ENCODE peak calls at places on chromosomes 5 and 9, in four cellular contexts. Y, A, Z and H are unnamed samples.

GRCh38 chr5:174096619-174097018 is 51.1 kb downstream of the NSG2 start:
- DNase-seq in A (no peak), Z (no peak), Y (no peak), H (no peak)

GRCh38 chr5:116571568-116572321 is 2.9 kb downstream of the SEMA6A start:
- DNase-seq in Y (no peak), A (no peak), Z (no peak), H (no peak)

GRCh38 chr9:98262056-98262455 is 6.6 kb upstream of the TBC1D2 start:
- DNase-seq in A (no peak), Z (no peak), Y (no peak), H (no peak)

GRCh38 chr5:127609016-127609415 is 39.9 kb upstream of the CTXN3 start:
- DNase-seq in Y (no peak), A (no peak), Z (no peak), H (no peak)

GRCh38 chr5:147559725-147560124 is 49.9 kb upstream of the DPYSL3 start:
- DNase-seq in Y (no peak), Z (no peak), A (no peak), H (no peak)

GRCh38 chr9:36828574-36829141 is 205.4 kb downstream of the PAX5 start:
- DNase-seq in A (no peak), Z (no peak), Y (no peak), H (peak; percentile 24)

GRCh38 chr5:143023447-143024096 is 253.4 kb downstream of the ARHGAP26 start:
- DNase-seq in Z (no peak), Y (no peak), A (no peak), H (no peak)

GRCh38 chr9:106885451-106885850 is 22.5 kb downstream of the ZNF462 start:
- DNase-seq in Z (no peak), Y (no peak), A (peak; percentile 52), H (no peak)

GRCh38 chr5:127909078-127909477 is 174.5 kb upstream of the SLC12A2 start:
- DNase-seq in Z (no peak), A (no peak), Y (peak; percentile 56), H (no peak)

GRCh38 chr5:171427318-171428167 is 8.1 kb downstream of the FGF18 start:
- DNase-seq in Y (no peak), A (no peak), Z (no peak), H (no peak)

DNA sequence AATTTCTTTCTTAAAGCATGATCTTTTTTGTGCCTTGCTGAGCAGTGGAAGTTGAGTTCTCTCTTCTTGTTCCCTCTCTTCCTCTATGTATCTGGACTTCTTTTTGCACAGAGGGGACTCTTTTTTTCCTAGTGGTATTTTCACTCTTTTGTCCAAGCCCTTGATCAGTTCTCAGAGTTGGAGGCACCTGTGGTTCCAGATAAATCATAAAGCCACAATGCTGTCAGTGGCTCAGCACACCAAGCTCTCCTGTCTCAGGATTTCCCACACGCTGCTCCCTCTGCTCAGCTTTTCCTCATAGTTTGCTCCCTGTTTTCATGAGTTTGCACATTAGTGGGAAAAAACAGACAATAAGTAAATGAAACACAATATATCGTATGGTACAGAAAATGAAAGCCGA is 110.3 kb upstream of the ZNF608 start:
- DNase-seq in A (no peak), Y (no peak), Z (no peak), H (no peak)
- H3K27ac ChIP-seq in A (no peak overlapping the region), Y (no peak overlapping the region), Z (no peak overlapping the region), H (no peak overlapping the region)

GRCh38 chr9:121735065-121735791 is 83.8 kb downstream of the DAB2IP start:
- DNase-seq in Y (peak; percentile 48), A (no peak), Z (no peak), H (no peak)
- TF ChIP-seq CTCF in Y (peak; percentile 65), A (no peak), Z (peak; percentile 48), H (no peak)

GRCh38 chr5:157920828-157921170 is 61.9 kb upstream of the CLINT1 start:
- DNase-seq in Y (no peak), Z (no peak), A (no peak), H (no peak)

GRCh38 chr5:157917909-157918809 is 59.2 kb upstream of the CLINT1 start:
- DNase-seq in A (peak; percentile 78), Y (peak; percentile 73), Z (peak; percentile 22), H (no peak)

GRCh38 chr5:157914389-157914788 is 55.4 kb upstream of the CLINT1 start:
- DNase-seq in A (no peak), Y (no peak), Z (no peak), H (no peak)

GRCh38 chr5:157915638-157916037 is 56.7 kb upstream of the CLINT1 start:
- DNase-seq in Z (peak; percentile 34), Y (no peak), A (peak; percentile 91), H (peak; percentile 69)

GRCh38 chr5:157918811-157919742 is 60.1 kb upstream of the CLINT1 start:
- DNase-seq in A (peak; percentile 77), Y (no peak), Z (no peak), H (no peak)
- H3K4me3 ChIP-seq in A (no peak overlapping the region), Y (no peak overlapping the region), Z (no peak overlapping the region), H (no peak overlapping the region)

DNA sequence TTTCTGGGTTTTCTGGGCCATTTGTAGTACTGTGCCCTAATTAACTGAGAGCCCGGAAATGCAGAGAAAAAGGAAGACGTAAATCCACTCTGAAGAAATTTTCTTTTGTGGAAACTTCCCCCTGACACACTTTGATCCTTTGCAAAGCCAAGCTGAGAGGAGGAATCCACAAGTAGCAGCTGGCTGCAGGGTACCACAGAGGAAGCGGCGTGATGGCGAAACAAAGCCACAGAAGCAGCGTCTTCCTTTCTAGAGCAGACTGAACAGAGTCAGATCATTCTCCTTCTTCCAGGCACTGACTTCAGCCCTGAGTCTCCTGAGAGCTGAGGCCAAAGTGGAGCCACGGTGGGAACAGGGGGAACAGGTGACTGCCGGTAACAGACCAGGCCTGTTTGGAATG is 47.1 kb upstream of the ZNF354A start:
- DNase-seq in A (peak; percentile 72), Y (no peak), Z (no peak), H (no peak)
- H3K27ac ChIP-seq in A (peak overlapping the region; percentile 50), Y (no peak overlapping the region), Z (no peak overlapping the region), H (no peak overlapping the region)